ENCODE peak calls at places on chromosomes 12 and 14, in seven cellular contexts. N is A549, S is AG04450, Z is tibial artery, X is choroid plexus epithelial cell, U is AG04449, F is IMR-90. C is an unnamed sample.

GRCh38 chr12:88951177-88951576 is 370.9 kb upstream of the KITLG start:
- DNase-seq in N (no peak), S (no peak), Z (no peak), X (no peak), U (no peak), F (no peak), C (no peak)

GRCh38 chr14:52076334-52076733 is 7.5 kb upstream of the NID2 start:
- DNase-seq in N (no peak), S (no peak), Z (peak), X (no peak), U (no peak), F (peak), C (peak)

GRCh38 chr14:86858043-86858442 is 1134.9 kb downstream of the GALC start:
- DNase-seq in N (no peak), S (no peak), Z (no peak), X (peak), U (peak), F (peak), C (peak)

GRCh38 chr14:55302770-55303472 is 31.7 kb downstream of the FBXO34 start:
- DNase-seq in N (no peak), S (no peak), Z (no peak), X (no peak), U (no peak), F (no peak), C (no peak)

GRCh38 chr14:75301666-75302325 is 23.2 kb downstream of the FOS start:
- DNase-seq in N (peak), S (no peak), Z (peak), X (peak), U (no peak), F (no peak), C (peak)

GRCh38 chr14:58668848-58669480 is 31.2 kb downstream of the DACT1 start:
- DNase-seq in N (no peak), S (no peak), Z (no peak), X (peak), U (no peak), F (no peak), C (no peak)

GRCh38 chr12:34402899-34403705 is 380.8 kb downstream of the ALG10 start:
- DNase-seq in N (no peak), S (no peak), Z (peak), X (no peak), U (no peak), F (no peak), C (no peak)

GRCh38 chr12:126038434-126038833 is 973.2 kb downstream of the AACS start:
- DNase-seq in N (no peak), S (no peak), Z (no peak), X (no peak), U (no peak), F (no peak), C (no peak)

GRCh38 chr12:48995061-48995879 is 3.9 kb downstream of the DDN start:
- DNase-seq in N (peak), S (peak), Z (peak), X (peak), U (no peak), F (peak), C (peak)

GRCh38 chr14:33081259-33081658 is 142.6 kb downstream of the NPAS3 start:
- DNase-seq in N (no peak), S (no peak), Z (no peak), X (no peak), U (no peak), F (no peak), C (no peak)

GRCh38 chr12:89073027-89073398 is 279.3 kb downstream of the DUSP6 start:
- DNase-seq in N (no peak), S (peak), Z (no peak), X (peak), U (peak), F (peak), C (peak)

GRCh38 chr12:12745576-12746211 is 28.5 kb downstream of the CDKN1B start:
- DNase-seq in N (no peak), S (no peak), Z (no peak), X (no peak), U (no peak), F (no peak), C (no peak)

GRCh38 chr14:24184104-24184970 is 4.3 kb downstream of the IPO4 start:
- DNase-seq in N (no peak), S (no peak), Z (no peak), X (no peak), U (no peak), F (no peak), C (no peak)

GRCh38 chr14:96634481-96634880 is 132.3 kb downstream of the PAPOLA start:
- DNase-seq in N (no peak), S (no peak), Z (no peak), X (no peak), U (no peak), F (no peak), C (no peak)

GRCh38 chr12:52323416-52324067 is 2.3 kb upstream of the KRT83 start:
- DNase-seq in N (no peak), S (no peak), Z (no peak), X (no peak), U (no peak), F (no peak), C (no peak)

GRCh38 chr12:103626498-103626897 is 39.4 kb downstream of the STAB2 start:
- DNase-seq in N (peak), S (no peak), Z (peak), X (no peak), U (peak), F (peak), C (peak)

GRCh38 chr14:32950584-32950983 is 11.9 kb downstream of the NPAS3 start:
- DNase-seq in N (no peak), S (no peak), Z (no peak), X (peak), U (no peak), F (no peak), C (peak)

GRCh38 chr12:94592080-94592479 is 58.3 kb downstream of the TMCC3 start:
- DNase-seq in N (no peak), S (no peak), Z (no peak), X (no peak), U (no peak), F (no peak), C (no peak)

GRCh38 chr12:11958216-11959091 is 112.3 kb upstream of the BCL2L14 start:
- DNase-seq in N (peak), S (peak), Z (no peak), X (peak), U (peak), F (peak), C (peak)

GRCh38 chr14:50347521-50347920 is 35.4 kb downstream of the DMAC2L start:
- DNase-seq in N (peak), S (no peak), Z (no peak), X (peak), U (no peak), F (peak), C (peak)

GRCh38 chr12:120006248-120006975 is 17.4 kb downstream of the BICDL1 start:
- DNase-seq in N (no peak), S (no peak), Z (no peak), X (no peak), U (no peak), F (no peak), C (no peak)

GRCh38 chr12:64660237-64661018 is 50.1 kb downstream of the RASSF3 start:
- DNase-seq in N (no peak), S (no peak), Z (no peak), X (no peak), U (no peak), F (no peak), C (no peak)

GRCh38 chr12:123223241-123223668 is 9.7 kb downstream of the MPHOSPH9 start:
- DNase-seq in N (no peak), S (no peak), Z (no peak), X (no peak), U (no peak), F (no peak), C (no peak)

GRCh38 chr12:123225443-123225842 is 7.5 kb downstream of the MPHOSPH9 start:
- DNase-seq in N (no peak), S (no peak), Z (no peak), X (no peak), U (no peak), F (no peak), C (no peak)

GRCh38 chr12:123232472-123232806 is 502 bp downstream of the MPHOSPH9 start:
- DNase-seq in N (no peak), S (no peak), Z (peak), X (no peak), U (no peak), F (no peak), C (no peak)

GRCh38 chr12:123231931-123232330 is 1.0 kb downstream of the MPHOSPH9 start:
- DNase-seq in N (no peak), S (no peak), Z (no peak), X (no peak), U (no peak), F (no peak), C (no peak)

DNA sequence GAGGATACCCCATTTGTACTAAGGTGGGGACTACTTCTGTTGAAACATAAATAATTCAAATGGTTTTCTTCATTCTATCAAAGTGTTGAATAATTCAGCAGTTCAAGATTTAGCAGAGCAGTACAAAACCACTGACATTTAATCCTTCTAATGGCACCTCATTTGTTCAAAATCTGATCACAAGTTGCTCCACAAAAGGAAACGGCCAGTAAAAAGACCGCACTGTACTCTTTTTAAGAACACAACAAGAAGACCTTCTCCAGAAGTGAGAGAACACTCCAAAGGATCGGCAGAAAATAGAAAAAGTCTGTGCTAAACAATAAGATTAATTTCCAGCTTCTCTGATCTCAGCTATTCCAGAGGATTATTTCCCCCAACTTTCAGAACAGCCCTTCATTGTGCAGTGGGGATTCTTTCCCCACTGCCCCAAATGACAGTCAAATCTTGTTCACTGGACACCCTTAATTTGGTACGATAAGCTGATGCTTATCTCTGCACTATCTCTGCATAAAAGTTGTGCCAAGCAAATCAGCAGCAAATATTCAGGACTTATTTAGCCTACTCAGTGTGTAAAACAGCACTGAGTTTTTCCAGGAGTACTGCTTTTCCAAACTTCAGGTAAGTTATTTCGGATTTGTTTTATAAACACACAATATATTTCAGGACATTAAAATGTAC is 5.2 kb downstream of the MPHOSPH9 start:
- DNase-seq in N (no peak), S (no peak), Z (no peak), X (no peak), U (no peak), F (no peak), C (no peak)
- H3K4me3 ChIP-seq in N (no peak), S (no peak), Z (no peak), X (no peak), U (no peak), F (no peak), C (no peak)

GRCh38 chr12:93025145-93026103 is 96.3 kb upstream of the EEA1 start:
- DNase-seq in N (peak), S (peak), Z (no peak), X (peak), U (peak), F (peak), C (peak)
- TF ChIP-seq CTCF in N (peak), S (peak), Z (peak), X (peak), U (peak), F (peak), C (peak)

DNA sequence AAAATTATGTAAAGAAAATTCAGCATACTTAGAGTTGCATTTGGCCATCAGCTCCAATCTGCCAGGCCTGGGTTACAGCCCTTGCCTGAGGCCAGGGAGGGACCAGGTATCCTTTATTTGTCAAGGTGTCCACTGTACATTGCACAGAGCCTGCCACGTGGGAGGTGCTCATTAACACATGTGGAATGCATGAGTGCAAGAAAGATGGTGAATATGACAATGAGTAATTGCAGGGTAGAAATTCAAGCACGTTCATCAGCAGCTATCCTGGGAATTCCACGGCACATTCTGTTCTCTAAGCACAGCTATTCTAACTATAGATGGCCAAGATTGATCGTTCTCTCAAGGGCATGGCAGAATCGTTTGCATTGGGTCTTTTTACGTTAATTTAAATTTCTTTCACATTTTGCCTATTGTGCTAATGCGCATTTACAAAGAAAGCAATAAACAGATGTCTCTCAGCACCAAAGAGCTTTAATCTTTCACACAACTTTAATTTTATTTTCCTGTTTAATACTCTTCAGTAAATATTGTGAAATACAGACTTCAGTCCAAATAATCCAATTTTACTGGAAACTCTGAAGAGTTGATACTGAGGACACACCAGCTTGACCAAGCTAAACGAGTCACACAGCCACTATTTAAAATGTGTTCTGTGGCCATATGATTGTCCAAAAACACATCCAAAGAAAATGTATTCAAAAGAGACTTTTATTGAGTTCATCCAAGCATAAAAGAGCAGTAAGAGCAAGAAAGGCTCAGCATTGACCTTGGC is 1025.7 kb upstream of the TMEM132C start:
- DNase-seq in N (no peak), S (no peak), Z (peak), X (peak), U (no peak), F (no peak), C (peak)
- H3K4me3 ChIP-seq in N (no peak), S (no peak), Z (no peak), X (no peak), U (no peak), F (no peak), C (no peak)

GRCh38 chr14:56752428-56752827 is 57.9 kb downstream of the OTX2 start:
- DNase-seq in N (no peak), S (no peak), Z (no peak), X (no peak), U (no peak), F (no peak), C (no peak)

GRCh38 chr14:56754966-56755365 is 55.3 kb downstream of the OTX2 start:
- DNase-seq in N (no peak), S (no peak), Z (no peak), X (no peak), U (no peak), F (no peak), C (no peak)

DNA sequence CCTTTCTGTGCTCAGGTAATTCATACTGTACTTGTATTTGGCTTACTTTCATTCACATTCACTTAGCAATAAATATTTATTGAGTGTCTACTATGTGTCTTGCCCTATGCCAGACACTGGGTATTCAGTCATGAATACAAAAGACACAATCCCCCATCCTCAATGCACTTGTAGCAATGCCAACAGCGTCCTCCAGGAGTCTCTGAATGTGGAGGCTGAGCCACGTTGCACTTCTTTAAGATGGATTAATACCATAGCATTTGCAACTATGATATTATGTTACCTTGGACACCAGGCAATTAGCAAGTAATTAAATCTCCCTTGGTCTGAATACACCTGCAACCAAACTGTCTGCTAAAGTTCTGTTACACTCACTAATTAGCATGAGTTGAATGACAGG is 58.8 kb downstream of the OTX2 start:
- DNase-seq in N (peak), S (no peak), Z (no peak), X (no peak), U (no peak), F (no peak), C (no peak)
- TF ChIP-seq CTCF in N (no peak), S (no peak), Z (no peak), X (no peak), U (no peak), F (no peak), C (no peak)

GRCh38 chr12:96047621-96048211 is 12.3 kb upstream of the LTA4H start:
- DNase-seq in N (peak), S (no peak), Z (peak), X (peak), U (no peak), F (peak), C (peak)
- H3K4me3 ChIP-seq in N (no peak), S (no peak), Z (no peak), X (no peak), U (no peak), F (no peak), C (no peak)

DNA sequence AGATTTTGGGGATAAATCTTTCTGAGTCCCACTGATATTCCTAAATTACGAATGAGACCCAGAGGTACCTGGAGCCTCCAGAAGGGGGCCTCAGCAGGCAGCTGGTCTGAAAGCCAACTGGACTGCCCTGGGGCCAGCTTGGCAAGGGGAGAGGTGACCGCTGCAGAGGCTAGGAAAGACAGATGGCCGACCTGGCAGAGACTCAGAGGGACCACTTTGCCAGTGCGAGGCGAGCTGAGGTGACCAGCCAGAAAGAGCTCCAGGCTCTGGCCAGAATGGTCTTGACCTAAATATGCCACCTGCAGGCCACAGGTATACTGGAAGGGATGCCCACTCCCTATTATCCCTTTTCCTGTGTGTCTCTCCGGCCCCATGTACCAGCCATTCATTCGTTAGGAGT is 256.8 kb upstream of the GARIN6 start:
- DNase-seq in N (peak), S (no peak), Z (no peak), X (no peak), U (no peak), F (no peak), C (no peak)
- TF ChIP-seq CTCF in N (peak), S (no peak), Z (peak), X (peak), U (peak), F (peak), C (no peak)

DNA sequence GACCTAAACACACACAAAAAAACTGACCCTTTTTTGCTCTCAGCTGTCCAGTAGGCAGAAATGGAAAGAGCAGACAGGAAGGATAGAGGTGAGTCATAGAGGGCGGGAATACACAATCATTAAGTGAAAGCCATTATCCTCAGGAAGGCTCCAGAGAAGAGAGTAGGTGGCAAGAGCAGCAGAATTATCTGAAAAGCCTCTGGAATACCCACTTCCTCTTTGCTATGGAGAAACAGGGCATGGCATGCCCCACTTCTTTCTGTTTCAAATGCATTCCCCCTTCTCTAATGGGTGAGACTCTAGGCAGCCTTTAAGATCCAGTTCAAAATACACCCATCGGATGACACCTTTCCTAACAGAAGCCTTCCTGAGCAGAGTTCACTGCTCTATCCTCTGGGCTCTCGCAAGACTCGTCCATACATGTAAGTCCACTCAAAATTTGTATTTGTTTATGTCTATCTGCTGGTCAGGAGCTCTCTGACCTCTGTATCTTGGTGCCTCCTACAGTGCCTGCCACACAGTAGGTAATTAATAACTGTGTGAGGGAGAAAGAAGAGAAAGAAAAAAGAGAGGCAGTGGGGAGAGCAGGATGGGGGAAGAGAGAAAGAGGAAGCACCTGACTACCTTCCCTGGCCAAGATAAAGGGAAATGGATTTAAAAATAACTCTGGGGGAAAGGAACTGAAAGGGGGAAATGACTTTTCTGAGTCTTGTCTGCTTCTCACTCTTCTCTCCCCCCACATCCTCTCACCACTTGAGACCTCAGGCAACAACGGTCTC is 8.5 kb downstream of the KLHL33 start:
- DNase-seq in N (peak), S (peak), Z (no peak), X (peak), U (no peak), F (peak), C (peak)
- H3K4me3 ChIP-seq in N (no peak), S (no peak), Z (no peak), X (no peak), U (no peak), F (no peak), C (no peak)

C was measured in fibroblast of pulmonary artery.